ENCODE peak calls at places on chromosomes 6 and 20, in seven cellular contexts. M is stimulated activated CD8-positive, alpha-beta memory T cell treated with anti-CD3 and anti-CD28 coated beads, Interleukin-2, amount 100 ng/mL, for 1 hour; I is transverse colon; D is cardiac fibroblast; V is progenitor cell of endocrine pancreas; K is WTC11; P is substantia nigra. L is an unnamed sample.

GRCh38 chr20:57649617-57650015 is 29.4 kb upstream of the ZBP1 start:
- DNase-seq in M (no peak), I (no peak), D (no peak), V (no peak), K (no peak), P (no peak), L (peak; percentile 62)

GRCh38 chr6:40444811-40445210 is 142.4 kb downstream of the LRFN2 start:
- DNase-seq in M (no peak), I (peak; percentile 17), D (no peak), V (no peak), K (no peak), P (no peak), L (no peak)

GRCh38 chr6:72363844-72364740 is 257.8 kb upstream of the KCNQ5 start:
- DNase-seq in M (no peak), I (no peak), D (peak; percentile 90), V (no peak), K (no peak), P (no peak), L (no peak)

GRCh38 chr20:63273635-63274380 is 1.2 kb downstream of the ARFGAP1 start:
- DNase-seq in M (no peak), I (no peak), D (peak; percentile 79), V (no peak), K (no peak), P (no peak), L (no peak)

GRCh38 chr6:48429021-48429420 is 318.0 kb upstream of the PTCHD4 start:
- DNase-seq in M (no peak), I (no peak), D (peak; percentile 6), V (no peak), K (no peak), P (no peak), L (no peak)

GRCh38 chr6:80022803-80023202 is 18.4 kb downstream of the TTK start:
- DNase-seq in M (no peak), I (no peak), D (peak; percentile 82), V (no peak), K (no peak), P (no peak), L (no peak)

GRCh38 chr6:150687508-150687907 is 87.8 kb downstream of the PLEKHG1 start:
- DNase-seq in M (no peak), I (peak; percentile 57), D (no peak), V (no peak), K (no peak), P (no peak), L (no peak)

GRCh38 chr6:13375360-13375878 is 47.1 kb upstream of the TBC1D7 start:
- DNase-seq in M (no peak), I (no peak), D (no peak), V (no peak), K (no peak), P (no peak), L (no peak)

GRCh38 chr20:18524646-18525045 is 16.9 kb downstream of the SEC23B start:
- DNase-seq in M (no peak), I (no peak), D (peak; percentile 84), V (no peak), K (no peak), P (no peak), L (no peak)